ENCODE peak calls at places on chromosomes 5 and 9, in five cellular contexts. N is K562, I is A549, T is IMR-90, B is brain microvascular endothelial cell. L is an unnamed sample.

GRCh38 chr9:117034862-117035261 is 347.8 kb downstream of the TRIM32 start:
- DNase-seq in T (peak; percentile 2), B (peak; percentile 1), I (peak; percentile 1), N (no peak), L (peak; percentile 32)

GRCh38 chr5:168734119-168734518 is 155.0 kb upstream of the PANK3 start:
- DNase-seq in I (no peak), N (no peak), T (no peak), B (no peak), L (no peak)

GRCh38 chr9:136978073-136978864 is 965 bp downstream of the PTGDS start:
- DNase-seq in I (peak; percentile 89), T (peak; percentile 25), N (peak; percentile 100), B (peak; percentile 38), L (peak; percentile 100)

GRCh38 chr5:176350416-176350815 is 11.1 kb downstream of the KIAA1191 start:
- DNase-seq in I (no peak), T (no peak), B (no peak), N (no peak), L (no peak)

GRCh38 chr5:33840927-33841547 is 50.8 kb downstream of the ADAMTS12 start:
- DNase-seq in I (no peak), B (no peak), N (no peak), T (no peak), L (no peak)

GRCh38 chr5:135120951-135121350 is 86.9 kb upstream of the PITX1 start:
- DNase-seq in B (no peak), I (no peak), T (no peak), N (no peak), L (no peak)

GRCh38 chr5:149320791-149321330 is 24.4 kb upstream of the GRPEL2 start:
- DNase-seq in I (peak; percentile 88), B (peak; percentile 94), T (peak; percentile 94), N (peak; percentile 78), L (peak; percentile 88)

GRCh38 chr9:110284211-110284849 is 28.0 kb upstream of the TXN start:
- DNase-seq in I (no peak), N (no peak), T (no peak), B (no peak), L (peak; percentile 63)

GRCh38 chr5:172700686-172701324 is 59.7 kb downstream of the NEURL1B start:
- DNase-seq in B (no peak), T (no peak), N (no peak), I (no peak), L (no peak)

GRCh38 chr9:112969730-112970129 is 42.3 kb downstream of the ZNF883 start:
- DNase-seq in I (no peak), B (no peak), T (no peak), N (no peak), L (no peak)

GRCh38 chr9:112971415-112971814 is 40.6 kb downstream of the ZNF883 start:
- DNase-seq in N (no peak), B (no peak), T (peak; percentile 1), I (peak; percentile 25), L (no peak)

GRCh38 chr9:112970939-112971338 is 41.1 kb downstream of the ZNF883 start:
- DNase-seq in N (no peak), B (no peak), T (no peak), I (no peak), L (peak; percentile 25)
- TF ChIP-seq CTCF in N (peak; percentile 16), B (peak; percentile 22), T (peak; percentile 45), I (peak; percentile 4), L (peak; percentile 27)

GRCh38 chr5:96256795-96257470 is 176.1 kb downstream of the PCSK1 start:
- DNase-seq in T (peak; percentile 96), N (no peak), I (peak; percentile 86), B (peak; percentile 89), L (no peak)

GRCh38 chr5:96260009-96260408 is 173.0 kb downstream of the PCSK1 start:
- DNase-seq in B (no peak), I (no peak), N (no peak), T (no peak), L (no peak)

GRCh38 chr5:96258692-96259091 is 174.4 kb downstream of the PCSK1 start:
- DNase-seq in B (no peak), T (no peak), N (no peak), I (no peak), L (no peak)

GRCh38 chr5:96259211-96259772 is 173.8 kb downstream of the PCSK1 start:
- DNase-seq in T (peak; percentile 74), B (no peak), N (no peak), I (peak; percentile 61), L (peak; percentile 62)

GRCh38 chr5:96257904-96258303 is 175.1 kb downstream of the PCSK1 start:
- DNase-seq in B (peak; percentile 41), T (peak; percentile 91), N (no peak), I (no peak), L (no peak)
- H3K27ac ChIP-seq in B (peak overlapping the region; percentile 44), T (peak overlapping the region; percentile 83), N (no peak overlapping the region), I (peak overlapping the region; percentile 73), L (no peak overlapping the region)

GRCh38 chr9:72839140-72839539 is 113.7 kb downstream of the ALDH1A1 start:
- DNase-seq in B (no peak), I (peak; percentile 80), N (no peak), T (no peak), L (no peak)

GRCh38 chr9:72844440-72844768 is 108.4 kb downstream of the ALDH1A1 start:
- DNase-seq in N (no peak), T (no peak), I (no peak), B (no peak), L (no peak)

GRCh38 chr9:72843525-72844439 is 109.1 kb downstream of the ALDH1A1 start:
- DNase-seq in B (no peak), N (no peak), T (no peak), I (peak; percentile 77), L (no peak)
- TF ChIP-seq CTCF in B (peak; percentile 44), N (peak; percentile 22), T (no peak), I (peak; percentile 31), L (no peak)

GRCh38 chr9:2673161-2673560 is 44.1 kb upstream of the KCNV2 start:
- DNase-seq in I (no peak), B (no peak), N (no peak), T (no peak), L (no peak)
- H3K27ac ChIP-seq in I (no peak overlapping the region), B (no peak overlapping the region), N (no peak overlapping the region), T (no peak overlapping the region), L (no peak overlapping the region)

DNA sequence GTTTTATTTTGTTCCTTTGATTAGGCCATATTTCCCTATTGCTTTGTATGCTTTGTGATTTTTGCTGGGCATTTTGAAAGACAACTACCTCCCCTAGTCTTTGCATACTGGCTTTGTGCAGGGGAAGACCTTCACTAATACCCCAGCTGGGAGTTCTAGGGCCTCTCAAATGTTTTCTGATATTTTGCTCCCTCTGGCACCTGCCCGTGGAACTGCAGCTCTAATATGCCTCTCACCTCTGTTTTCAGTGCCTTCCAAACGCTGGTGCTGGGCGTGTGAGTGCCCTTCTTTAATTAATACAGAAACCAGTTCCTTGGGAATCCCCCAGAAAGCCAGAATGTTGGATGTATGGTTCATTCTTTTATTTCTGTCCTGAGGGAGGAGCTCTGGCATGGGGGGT is 204.5 kb downstream of the COMMD10 start:
- DNase-seq in T (no peak), B (no peak), I (no peak), N (no peak), L (no peak)
- TF ChIP-seq CTCF in T (no peak), B (peak; percentile 44), I (no peak), N (no peak), L (no peak)

GRCh38 chr5:84259221-84260045 is 125.2 kb downstream of the EDIL3 start:
- DNase-seq in I (no peak), N (no peak), B (no peak), T (no peak), L (no peak)

GRCh38 chr5:84253946-84254345 is 130.7 kb downstream of the EDIL3 start:
- DNase-seq in N (no peak), I (no peak), T (no peak), B (no peak), L (no peak)

GRCh38 chr5:84257061-84257460 is 127.6 kb downstream of the EDIL3 start:
- DNase-seq in N (no peak), T (no peak), I (no peak), B (no peak), L (no peak)

GRCh38 chr5:84251503-84251902 is 133.2 kb downstream of the EDIL3 start:
- DNase-seq in I (no peak), N (no peak), T (no peak), B (no peak), L (no peak)

GRCh38 chr5:84255318-84255717 is 129.4 kb downstream of the EDIL3 start:
- DNase-seq in B (no peak), T (peak; percentile 48), N (no peak), I (peak; percentile 18), L (peak; percentile 34)
- H3K27ac ChIP-seq in B (no peak overlapping the region), T (no peak overlapping the region), N (no peak overlapping the region), I (no peak overlapping the region), L (no peak overlapping the region)

DNA sequence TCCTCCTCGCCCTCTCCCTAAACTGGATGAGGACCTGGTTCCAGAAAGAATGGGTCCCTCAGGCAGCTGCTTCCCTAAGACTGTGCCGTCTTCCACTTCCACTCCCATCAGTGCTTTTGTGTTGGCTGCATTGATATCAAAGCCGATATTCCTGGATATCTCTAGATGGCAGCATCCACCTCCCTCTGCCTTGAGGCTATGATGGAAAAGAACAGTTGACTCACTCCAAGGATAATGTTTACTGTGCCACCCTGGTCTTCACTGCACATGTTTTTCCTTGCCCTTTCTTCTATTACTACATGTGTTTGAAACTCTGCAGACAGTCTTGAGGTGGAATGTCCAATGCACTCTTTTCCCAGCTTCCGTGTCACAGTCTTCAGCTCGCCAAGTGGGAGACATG is 211.6 kb downstream of the MAST4 start:
- DNase-seq in I (peak; percentile 73), N (no peak), T (peak; percentile 55), B (peak; percentile 57), L (peak; percentile 92)
- TF ChIP-seq CTCF in I (peak; percentile 78), N (peak; percentile 9), T (peak; percentile 61), B (peak; percentile 74), L (peak; percentile 87)

L was measured in RWPE1.